ENCODE peak calls at places on chromosomes 2 and 18, in six cellular contexts. C is ovary, U is testis, Y is breast epithelium, H is heart left ventricle, Z is HCT116. R is an unnamed sample.

GRCh38 chr2:172829229-172829628 is 93.6 kb downstream of the RAPGEF4 start:
- DNase-seq in U (no peak), Y (no peak), C (no peak), H (no peak), Z (no peak), R (peak)

GRCh38 chr18:32439802-32440201 is 30.9 kb downstream of the GAREM1 start:
- DNase-seq in U (no peak), Y (no peak), H (no peak), Z (peak), C (no peak), R (no peak)

GRCh38 chr2:54545700-54546450 is 89.7 kb downstream of the SPTBN1 start:
- DNase-seq in Z (no peak), C (no peak), Y (no peak), U (no peak), H (no peak), R (no peak)

GRCh38 chr18:36849288-36850011 is 20.5 kb downstream of the KIAA1328 start:
- DNase-seq in Y (no peak), U (no peak), Z (no peak), H (no peak), C (no peak), R (no peak)

GRCh38 chr2:24871852-24872323 is 48.1 kb downstream of the ADCY3 start:
- DNase-seq in C (no peak), H (no peak), U (no peak), Y (peak), Z (no peak), R (no peak)

GRCh38 chr2:12701786-12702660 is 14.7 kb upstream of the TRIB2 start:
- DNase-seq in Z (no peak), U (no peak), C (no peak), Y (no peak), H (no peak), R (no peak)

GRCh38 chr2:11753452-11753885 is 7.0 kb downstream of the LPIN1 start:
- DNase-seq in U (no peak), Y (no peak), H (no peak), Z (no peak), C (no peak), R (no peak)

GRCh38 chr2:109264595-109265328 is 135.8 kb downstream of the SH3RF3 start:
- DNase-seq in C (peak), H (no peak), Z (no peak), Y (no peak), U (peak), R (no peak)

GRCh38 chr18:63111549-63112402 is 207.8 kb downstream of the BCL2 start:
- DNase-seq in Y (no peak), H (no peak), U (no peak), Z (no peak), C (no peak), R (no peak)

GRCh38 chr2:47173986-47174730 is 19.1 kb upstream of the STPG4 start:
- DNase-seq in H (no peak), C (no peak), U (no peak), Y (no peak), Z (no peak), R (no peak)

GRCh38 chr2:47172922-47173695 is 18.0 kb upstream of the STPG4 start:
- DNase-seq in Y (no peak), H (no peak), C (no peak), U (no peak), Z (no peak), R (no peak)

GRCh38 chr2:47177042-47177565 is 22.0 kb upstream of the STPG4 start:
- DNase-seq in H (no peak), Z (no peak), C (no peak), U (no peak), Y (no peak), R (no peak)

GRCh38 chr2:47172156-47172921 is 17.2 kb upstream of the STPG4 start:
- DNase-seq in Y (no peak), Z (no peak), U (no peak), H (no peak), C (no peak), R (no peak)

GRCh38 chr2:47174731-47175361 is 19.7 kb upstream of the STPG4 start:
- DNase-seq in H (peak), Z (peak), Y (peak), U (peak), C (no peak), R (no peak)
- TF ChIP-seq POLR2A in H (no peak), Z (no peak), Y (no peak), U (no peak), C (no peak), R (no peak)

GRCh38 chr18:11981633-11982366 is 493 bp downstream of the IMPA2 start:
- DNase-seq in Z (no peak), H (no peak), C (peak), Y (no peak), U (peak), R (no peak)
- TF ChIP-seq POLR2A in Z (no peak), H (no peak), C (no peak), Y (no peak), U (no peak), R (no peak)

GRCh38 chr2:127454595-127455565 is 36.7 kb downstream of the PROC start:
- DNase-seq in Z (no peak), U (no peak), C (no peak), H (no peak), Y (no peak), R (no peak)

GRCh38 chr2:127453013-127453391 is 34.8 kb downstream of the PROC start:
- DNase-seq in U (no peak), C (no peak), H (no peak), Y (no peak), Z (no peak), R (no peak)

GRCh38 chr2:127455566-127456493 is 37.6 kb downstream of the PROC start:
- DNase-seq in Y (no peak), U (no peak), H (no peak), C (no peak), Z (no peak), R (no peak)

GRCh38 chr2:127451981-127452380 is 33.8 kb downstream of the PROC start:
- DNase-seq in Z (no peak), C (no peak), U (no peak), H (no peak), Y (no peak), R (no peak)

DNA sequence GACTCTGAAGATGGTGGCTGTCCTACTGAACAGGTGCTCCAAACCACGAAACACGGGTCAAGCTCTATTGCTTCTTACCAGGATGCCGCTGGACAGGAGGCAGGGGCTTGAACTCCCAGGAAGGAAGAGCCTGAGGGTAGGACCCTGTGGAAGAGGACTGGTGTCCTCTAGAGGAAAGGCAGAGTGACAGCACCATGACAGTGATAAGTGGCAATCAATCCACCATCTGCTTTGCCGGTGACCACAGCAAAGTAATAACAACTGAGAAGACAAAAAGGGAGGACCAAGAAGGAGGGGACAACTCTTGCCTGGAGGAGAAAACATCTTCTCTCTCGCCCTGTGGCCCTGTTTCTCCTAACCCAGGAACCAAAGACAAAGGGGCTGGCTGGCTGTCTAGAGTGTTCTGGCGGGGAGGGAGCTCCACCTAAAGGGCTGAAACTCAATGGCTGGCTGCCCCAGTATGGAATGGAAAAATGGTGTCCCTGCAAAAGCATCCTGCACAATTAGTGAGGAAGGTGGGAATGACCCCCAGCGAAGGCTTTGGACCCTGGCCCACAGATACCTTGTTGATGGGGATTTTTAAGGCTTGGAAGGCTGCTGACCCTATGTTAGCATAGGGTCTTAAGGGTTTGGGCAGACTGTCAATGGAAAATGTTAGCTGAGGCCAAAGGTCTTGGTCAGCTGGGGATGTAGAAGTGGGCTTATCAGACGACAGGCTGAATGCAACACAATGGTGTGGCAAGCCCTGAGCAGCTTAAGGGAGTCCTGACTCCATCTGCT is 35.4 kb downstream of the PROC start:
- DNase-seq in H (no peak), Z (no peak), Y (no peak), U (no peak), C (no peak), R (no peak)
- TF ChIP-seq POLR2A in H (no peak), Z (no peak), Y (no peak), U (no peak), C (no peak), R (no peak)

GRCh38 chr18:3449702-3450357 is at the start of gene TGIF1:
- DNase-seq in H (peak), Z (peak), C (peak), U (peak), Y (peak), R (peak)
- TF ChIP-seq POLR2A in H (no peak), Z (peak), C (peak), U (no peak), Y (no peak), R (peak)

GRCh38 chr2:55965966-55966365 is 42.4 kb upstream of the EFEMP1 start:
- DNase-seq in H (no peak), Y (no peak), U (no peak), C (no peak), Z (no peak), R (no peak)
- TF ChIP-seq POLR2A in H (no peak), Y (no peak), U (no peak), C (no peak), Z (no peak), R (no peak)

DNA sequence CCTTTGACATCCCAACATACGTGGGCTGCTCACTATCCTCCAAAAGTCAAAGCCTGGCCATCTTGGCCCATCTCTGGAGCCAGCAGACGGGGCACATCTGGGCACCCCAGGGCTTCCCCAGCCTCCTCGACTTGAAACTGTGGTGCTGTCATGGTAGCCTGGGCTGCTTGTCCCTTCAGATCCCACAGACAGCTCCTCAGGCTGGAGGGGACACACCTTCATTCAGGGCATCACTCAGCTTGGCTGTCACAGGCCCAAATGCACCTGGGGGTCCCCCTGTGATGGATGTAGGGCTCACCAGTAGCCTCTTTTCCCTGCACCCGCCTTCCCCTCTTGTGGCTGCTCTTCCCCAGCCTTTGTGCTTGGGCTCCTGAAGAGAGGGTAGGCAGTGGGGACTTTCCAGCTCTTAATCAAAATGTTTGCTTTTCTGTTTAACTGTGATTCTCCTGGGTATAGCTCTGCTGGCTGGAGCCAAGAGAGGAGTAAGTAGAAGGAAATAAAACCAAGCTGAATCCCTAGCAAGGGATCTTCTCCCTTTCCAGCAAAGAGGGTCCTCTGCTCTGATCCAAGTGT is 92.3 kb downstream of the GYPC start:
- DNase-seq in U (no peak), H (no peak), C (no peak), Z (no peak), Y (no peak), R (no peak)
- TF ChIP-seq POLR2A in U (no peak), H (no peak), C (no peak), Z (no peak), Y (no peak), R (no peak)

R was measured in H54.